ENCODE peak calls at places on chromosome 21, in seven cellular contexts. One of them, this sample, is unnamed.

GRCh38 chr21:31735518-31735992 is 3.6 kb upstream of the SCAF4 start:
- DNase-seq in GM20000: no peak
- DNase-seq in endothelial cell: no peak
- DNase-seq in prostate gland: no peak
- DNase-seq in GM13976: no peak
- DNase-seq in CD8-positive, alpha-beta T cell: no peak
- DNase-seq in progenitor cell of endocrine pancreas: no peak
- DNase-seq in this sample: no peak

GRCh38 chr21:46298083-46298412 is 11.9 kb downstream of the YBEY start:
- DNase-seq in GM13976: no peak
- DNase-seq in CD8-positive, alpha-beta T cell: no peak
- DNase-seq in endothelial cell: no peak
- DNase-seq in prostate gland: no peak
- DNase-seq in progenitor cell of endocrine pancreas: no peak
- DNase-seq in GM20000: no peak
- DNase-seq in this sample: no peak

GRCh38 chr21:35226960-35227741 is 178.0 kb upstream of the RUNX1 start:
- DNase-seq in CD8-positive, alpha-beta T cell: peak
- DNase-seq in prostate gland: no peak
- DNase-seq in GM13976: no peak
- DNase-seq in GM20000: peak
- DNase-seq in endothelial cell: no peak
- DNase-seq in progenitor cell of endocrine pancreas: no peak
- DNase-seq in this sample: peak

GRCh38 chr21:20739421-20739820 is 258.8 kb upstream of the NCAM2 start:
- DNase-seq in progenitor cell of endocrine pancreas: no peak
- DNase-seq in GM13976: no peak
- DNase-seq in CD8-positive, alpha-beta T cell: no peak
- DNase-seq in GM20000: no peak
- DNase-seq in endothelial cell: peak
- DNase-seq in prostate gland: no peak
- DNase-seq in this sample: no peak

GRCh38 chr21:46005081-46005480 is 23.5 kb downstream of the COL6A1 start:
- DNase-seq in prostate gland: peak
- DNase-seq in endothelial cell: no peak
- DNase-seq in progenitor cell of endocrine pancreas: no peak
- DNase-seq in GM20000: no peak
- DNase-seq in GM13976: peak
- DNase-seq in CD8-positive, alpha-beta T cell: no peak
- DNase-seq in this sample: no peak

GRCh38 chr21:37636152-37636860 is 269.7 kb downstream of the DYRK1A start:
- DNase-seq in CD8-positive, alpha-beta T cell: no peak
- DNase-seq in prostate gland: no peak
- DNase-seq in GM13976: no peak
- DNase-seq in progenitor cell of endocrine pancreas: no peak
- DNase-seq in endothelial cell: no peak
- DNase-seq in GM20000: no peak
- DNase-seq in this sample: no peak

GRCh38 chr21:36541721-36542139 is 61.8 kb upstream of the CLDN14 start:
- DNase-seq in CD8-positive, alpha-beta T cell: no peak
- DNase-seq in GM13976: peak
- DNase-seq in prostate gland: no peak
- DNase-seq in endothelial cell: no peak
- DNase-seq in GM20000: peak
- DNase-seq in progenitor cell of endocrine pancreas: no peak
- DNase-seq in this sample: no peak

GRCh38 chr21:45973475-45974072 is 8.0 kb upstream of the COL6A1 start:
- DNase-seq in CD8-positive, alpha-beta T cell: peak
- DNase-seq in endothelial cell: peak
- DNase-seq in GM13976: peak
- DNase-seq in GM20000: peak
- DNase-seq in progenitor cell of endocrine pancreas: peak
- DNase-seq in prostate gland: peak
- DNase-seq in this sample: peak

GRCh38 chr21:32916522-32917099 is 109.1 kb upstream of the OLIG2 start:
- DNase-seq in GM20000: no peak
- DNase-seq in prostate gland: no peak
- DNase-seq in CD8-positive, alpha-beta T cell: no peak
- DNase-seq in GM13976: no peak
- DNase-seq in endothelial cell: no peak
- DNase-seq in progenitor cell of endocrine pancreas: no peak
- DNase-seq in this sample: no peak

GRCh38 chr21:26708223-26708800 is 135.2 kb upstream of the CYYR1 start:
- DNase-seq in GM13976: no peak
- DNase-seq in CD8-positive, alpha-beta T cell: no peak
- DNase-seq in endothelial cell: no peak
- DNase-seq in prostate gland: no peak
- DNase-seq in GM20000: no peak
- DNase-seq in progenitor cell of endocrine pancreas: no peak
- DNase-seq in this sample: no peak

GRCh38 chr21:46442938-46443337 is 15.8 kb upstream of the DIP2A start:
- DNase-seq in CD8-positive, alpha-beta T cell: no peak
- DNase-seq in prostate gland: no peak
- DNase-seq in endothelial cell: no peak
- DNase-seq in progenitor cell of endocrine pancreas: no peak
- DNase-seq in GM13976: no peak
- DNase-seq in GM20000: no peak
- DNase-seq in this sample: no peak

GRCh38 chr21:17818158-17819113 is 720 bp downstream of the C21orf91 start:
- DNase-seq in prostate gland: peak
- DNase-seq in endothelial cell: peak
- DNase-seq in GM13976: no peak
- DNase-seq in progenitor cell of endocrine pancreas: peak
- DNase-seq in CD8-positive, alpha-beta T cell: peak
- DNase-seq in GM20000: peak
- DNase-seq in this sample: peak

GRCh38 chr21:16196521-16197208 is 466.9 kb downstream of the USP25 start:
- DNase-seq in progenitor cell of endocrine pancreas: no peak
- DNase-seq in GM13976: no peak
- DNase-seq in prostate gland: no peak
- DNase-seq in CD8-positive, alpha-beta T cell: no peak
- DNase-seq in endothelial cell: no peak
- DNase-seq in GM20000: no peak
- DNase-seq in this sample: peak

GRCh38 chr21:29190920-29191319 is 60.5 kb downstream of the MAP3K7CL start:
- DNase-seq in GM13976: no peak
- DNase-seq in CD8-positive, alpha-beta T cell: no peak
- DNase-seq in GM20000: no peak
- DNase-seq in endothelial cell: no peak
- DNase-seq in prostate gland: no peak
- DNase-seq in progenitor cell of endocrine pancreas: no peak
- DNase-seq in this sample: no peak

GRCh38 chr21:28928578-28929124 is 64.0 kb downstream of the LTN1 start:
- DNase-seq in prostate gland: no peak
- DNase-seq in endothelial cell: no peak
- DNase-seq in progenitor cell of endocrine pancreas: no peak
- DNase-seq in CD8-positive, alpha-beta T cell: no peak
- DNase-seq in GM13976: no peak
- DNase-seq in GM20000: no peak
- DNase-seq in this sample: no peak

GRCh38 chr21:35398366-35398982 is 349.4 kb upstream of the RUNX1 start:
- DNase-seq in GM13976: no peak
- DNase-seq in GM20000: no peak
- DNase-seq in endothelial cell: no peak
- DNase-seq in prostate gland: no peak
- DNase-seq in CD8-positive, alpha-beta T cell: no peak
- DNase-seq in progenitor cell of endocrine pancreas: no peak
- DNase-seq in this sample: no peak

GRCh38 chr21:29643289-29643688 is 296.5 kb downstream of the GRIK1 start:
- DNase-seq in endothelial cell: no peak
- DNase-seq in GM20000: no peak
- DNase-seq in prostate gland: no peak
- DNase-seq in progenitor cell of endocrine pancreas: no peak
- DNase-seq in CD8-positive, alpha-beta T cell: no peak
- DNase-seq in GM13976: no peak
- DNase-seq in this sample: no peak

GRCh38 chr21:29473808-29474207 is 175.1 kb downstream of the BACH1 start:
- DNase-seq in prostate gland: no peak
- DNase-seq in progenitor cell of endocrine pancreas: no peak
- DNase-seq in CD8-positive, alpha-beta T cell: no peak
- DNase-seq in GM20000: no peak
- DNase-seq in endothelial cell: no peak
- DNase-seq in GM13976: no peak
- DNase-seq in this sample: no peak

GRCh38 chr21:19523731-19524130 is 1120.1 kb upstream of the TMPRSS15 start:
- DNase-seq in GM13976: no peak
- DNase-seq in progenitor cell of endocrine pancreas: no peak
- DNase-seq in CD8-positive, alpha-beta T cell: no peak
- DNase-seq in prostate gland: no peak
- DNase-seq in GM20000: no peak
- DNase-seq in endothelial cell: no peak
- DNase-seq in this sample: no peak

GRCh38 chr21:45877821-45878469 is 103.6 kb upstream of the COL6A1 start:
- DNase-seq in endothelial cell: no peak
- DNase-seq in GM13976: no peak
- DNase-seq in GM20000: no peak
- DNase-seq in CD8-positive, alpha-beta T cell: no peak
- DNase-seq in progenitor cell of endocrine pancreas: no peak
- DNase-seq in prostate gland: no peak
- DNase-seq in this sample: no peak

GRCh38 chr21:30577766-30578165 is 12.4 kb downstream of the KRTAP22-2 start:
- DNase-seq in progenitor cell of endocrine pancreas: no peak
- DNase-seq in endothelial cell: no peak
- DNase-seq in prostate gland: no peak
- DNase-seq in GM13976: no peak
- DNase-seq in GM20000: no peak
- DNase-seq in CD8-positive, alpha-beta T cell: no peak
- DNase-seq in this sample: no peak

GRCh38 chr21:16358021-16358420 is 628.2 kb downstream of the USP25 start:
- DNase-seq in GM13976: no peak
- DNase-seq in GM20000: no peak
- DNase-seq in endothelial cell: no peak
- DNase-seq in CD8-positive, alpha-beta T cell: no peak
- DNase-seq in prostate gland: no peak
- DNase-seq in progenitor cell of endocrine pancreas: no peak
- DNase-seq in this sample: no peak

GRCh38 chr21:38322551-38322950 is 65.8 kb downstream of the KCNJ15 start:
- DNase-seq in endothelial cell: no peak
- DNase-seq in CD8-positive, alpha-beta T cell: no peak
- DNase-seq in prostate gland: no peak
- DNase-seq in GM13976: no peak
- DNase-seq in GM20000: no peak
- DNase-seq in progenitor cell of endocrine pancreas: no peak
- DNase-seq in this sample: no peak

GRCh38 chr21:35511298-35512162 is 462.4 kb upstream of the RUNX1 start:
- DNase-seq in CD8-positive, alpha-beta T cell: no peak
- DNase-seq in GM20000: no peak
- DNase-seq in prostate gland: no peak
- DNase-seq in endothelial cell: no peak
- DNase-seq in progenitor cell of endocrine pancreas: no peak
- DNase-seq in GM13976: no peak
- DNase-seq in this sample: no peak

GRCh38 chr21:36799869-36800268 is 101.0 kb downstream of the SIM2 start:
- DNase-seq in GM13976: no peak
- DNase-seq in progenitor cell of endocrine pancreas: no peak
- DNase-seq in endothelial cell: no peak
- DNase-seq in prostate gland: no peak
- DNase-seq in GM20000: no peak
- DNase-seq in CD8-positive, alpha-beta T cell: no peak
- DNase-seq in this sample: no peak

GRCh38 chr21:32954353-32954752 is 71.4 kb upstream of the OLIG2 start:
- DNase-seq in GM20000: no peak
- DNase-seq in progenitor cell of endocrine pancreas: no peak
- DNase-seq in endothelial cell: no peak
- DNase-seq in GM13976: no peak
- DNase-seq in CD8-positive, alpha-beta T cell: no peak
- DNase-seq in prostate gland: no peak
- DNase-seq in this sample: no peak

GRCh38 chr21:45887121-45887611 is 94.4 kb upstream of the COL6A1 start:
- DNase-seq in GM20000: no peak
- DNase-seq in CD8-positive, alpha-beta T cell: no peak
- DNase-seq in prostate gland: no peak
- DNase-seq in GM13976: no peak
- DNase-seq in endothelial cell: no peak
- DNase-seq in progenitor cell of endocrine pancreas: no peak
- DNase-seq in this sample: no peak

GRCh38 chr21:32099812-32100416 is 178.9 kb downstream of the MIS18A start:
- DNase-seq in GM13976: no peak
- DNase-seq in prostate gland: no peak
- DNase-seq in GM20000: no peak
- DNase-seq in progenitor cell of endocrine pancreas: no peak
- DNase-seq in CD8-positive, alpha-beta T cell: no peak
- DNase-seq in endothelial cell: no peak
- DNase-seq in this sample: no peak

GRCh38 chr21:15282666-15283065 is 217.9 kb upstream of the NRIP1 start:
- DNase-seq in GM20000: no peak
- DNase-seq in endothelial cell: no peak
- DNase-seq in CD8-positive, alpha-beta T cell: no peak
- DNase-seq in prostate gland: no peak
- DNase-seq in GM13976: no peak
- DNase-seq in progenitor cell of endocrine pancreas: no peak
- DNase-seq in this sample: no peak

GRCh38 chr21:39489380-39489924 is 37.7 kb downstream of the SH3BGR start:
- DNase-seq in CD8-positive, alpha-beta T cell: no peak
- DNase-seq in GM13976: no peak
- DNase-seq in GM20000: no peak
- DNase-seq in progenitor cell of endocrine pancreas: no peak
- DNase-seq in prostate gland: no peak
- DNase-seq in endothelial cell: no peak
- DNase-seq in this sample: no peak

GRCh38 chr21:41671212-41671762 is 95.6 kb downstream of the RIPK4 start:
- DNase-seq in GM20000: no peak
- DNase-seq in GM13976: no peak
- DNase-seq in progenitor cell of endocrine pancreas: no peak
- DNase-seq in CD8-positive, alpha-beta T cell: no peak
- DNase-seq in prostate gland: no peak
- DNase-seq in endothelial cell: no peak
- DNase-seq in this sample: no peak
- TF ChIP-seq CTCF in GM20000: no peak
- TF ChIP-seq CTCF in GM13976: no peak
- TF ChIP-seq CTCF in progenitor cell of endocrine pancreas: no peak
- TF ChIP-seq CTCF in CD8-positive, alpha-beta T cell: no peak
- TF ChIP-seq CTCF in prostate gland: no peak
- TF ChIP-seq CTCF in endothelial cell: no peak
- TF ChIP-seq CTCF in this sample: no peak

GRCh38 chr21:41359289-41359688 is 2.5 kb upstream of the MX2 start:
- DNase-seq in GM20000: no peak
- DNase-seq in CD8-positive, alpha-beta T cell: no peak
- DNase-seq in progenitor cell of endocrine pancreas: no peak
- DNase-seq in endothelial cell: peak
- DNase-seq in GM13976: no peak
- DNase-seq in prostate gland: no peak
- DNase-seq in this sample: no peak
- TF ChIP-seq CTCF in GM20000: no peak
- TF ChIP-seq CTCF in CD8-positive, alpha-beta T cell: no peak
- TF ChIP-seq CTCF in progenitor cell of endocrine pancreas: peak
- TF ChIP-seq CTCF in endothelial cell: peak
- TF ChIP-seq CTCF in GM13976: no peak
- TF ChIP-seq CTCF in prostate gland: no peak
- TF ChIP-seq CTCF in this sample: no peak

GRCh38 chr21:33998809-33999208 is 74.6 kb upstream of the MRPS6 start:
- DNase-seq in GM20000: no peak
- DNase-seq in progenitor cell of endocrine pancreas: no peak
- DNase-seq in GM13976: no peak
- DNase-seq in CD8-positive, alpha-beta T cell: no peak
- DNase-seq in prostate gland: no peak
- DNase-seq in endothelial cell: no peak
- DNase-seq in this sample: no peak
- TF ChIP-seq CTCF in GM20000: no peak
- TF ChIP-seq CTCF in progenitor cell of endocrine pancreas: no peak
- TF ChIP-seq CTCF in GM13976: no peak
- TF ChIP-seq CTCF in CD8-positive, alpha-beta T cell: no peak
- TF ChIP-seq CTCF in prostate gland: no peak
- TF ChIP-seq CTCF in endothelial cell: no peak
- TF ChIP-seq CTCF in this sample: no peak

GRCh38 chr21:43361127-43361492 is 65.8 kb downstream of the SIK1 start:
- DNase-seq in endothelial cell: no peak
- DNase-seq in GM13976: no peak
- DNase-seq in prostate gland: peak
- DNase-seq in CD8-positive, alpha-beta T cell: no peak
- DNase-seq in progenitor cell of endocrine pancreas: no peak
- DNase-seq in GM20000: no peak
- DNase-seq in this sample: peak
- TF ChIP-seq CTCF in endothelial cell: no peak
- TF ChIP-seq CTCF in GM13976: no peak
- TF ChIP-seq CTCF in prostate gland: no peak
- TF ChIP-seq CTCF in CD8-positive, alpha-beta T cell: no peak
- TF ChIP-seq CTCF in progenitor cell of endocrine pancreas: no peak
- TF ChIP-seq CTCF in GM20000: no peak
- TF ChIP-seq CTCF in this sample: no peak